ENCODE peak calls at places on chromosomes 6 and 20, in four cellular contexts. W is body of pancreas, Z is thoracic aorta, S is uterus. C is an unnamed sample. For H3K4me1 and H3K9me3, the result is how much of the 10 kb centered on the place peaks cover.

GRCh38 chr20:9617940-9618339 is 103.5 kb downstream of the LAMP5 start:
- DNase-seq in Z (no peak), S (no peak), W (peak), C (peak)

GRCh38 chr6:106612956-106613516 is 16.3 kb downstream of the RTN4IP1 start:
- DNase-seq in W (no peak), S (no peak), Z (no peak), C (no peak)

GRCh38 chr20:48725589-48725991 is 102.2 kb downstream of the PREX1 start:
- DNase-seq in Z (no peak), W (no peak), S (no peak), C (peak)

GRCh38 chr20:51366155-51366886 is 176.2 kb downstream of the NFATC2 start:
- DNase-seq in S (peak), W (peak), Z (peak), C (peak)

GRCh38 chr6:99013145-99013544 is 65.4 kb upstream of the FBXL4 start:
- DNase-seq in W (no peak), Z (no peak), S (no peak), C (no peak)

GRCh38 chr20:20207291-20207690 is 155.0 kb downstream of the CFAP61 start:
- DNase-seq in S (no peak), Z (no peak), W (no peak), C (no peak)

GRCh38 chr20:47195573-47195972 is 160.9 kb downstream of the ZMYND8 start:
- DNase-seq in S (no peak), W (no peak), Z (no peak), C (no peak)

GRCh38 chr6:147222160-147222838 is 18.1 kb downstream of the STXBP5 start:
- DNase-seq in W (no peak), Z (no peak), S (no peak), C (no peak)

GRCh38 chr6:37985355-37985754 is 165.8 kb downstream of the ZFAND3 start:
- DNase-seq in Z (no peak), S (no peak), W (no peak), C (no peak)

GRCh38 chr20:4375881-4376280 is 345.8 kb upstream of the PRND start:
- DNase-seq in W (no peak), Z (no peak), S (no peak), C (no peak)

GRCh38 chr6:52293067-52293466 is 8.5 kb upstream of the MCM3 start:
- DNase-seq in S (no peak), W (peak), Z (no peak), C (no peak)

GRCh38 chr6:3281669-3282460 is 23.1 kb downstream of the PSMG4 start:
- DNase-seq in S (peak), W (peak), Z (no peak), C (no peak)

GRCh38 chr20:33518071-33518470 is 28.2 kb downstream of the CBFA2T2 start:
- DNase-seq in S (no peak), W (no peak), Z (no peak), C (peak)

GRCh38 chr20:53148764-53149163 is 176.6 kb downstream of the TSHZ2 start:
- DNase-seq in S (no peak), W (no peak), Z (no peak), C (no peak)

GRCh38 chr6:31669676-31670075 is at the start of gene LY6G5B:
- DNase-seq in W (no peak), Z (no peak), S (no peak), C (no peak)

GRCh38 chr6:160028487-160029275 is 59.8 kb downstream of the IGF2R start:
- DNase-seq in S (no peak), Z (no peak), W (no peak), C (no peak)

GRCh38 chr6:52341861-52342260 is 20.1 kb upstream of the PAQR8 start:
- DNase-seq in Z (no peak), S (no peak), W (no peak), C (no peak)

GRCh38 chr6:13914346-13914745 is 10.4 kb upstream of the RNF182 start:
- DNase-seq in Z (no peak), W (no peak), S (no peak), C (no peak)

GRCh38 chr6:31620586-31621319 is at the start of gene PRRC2A:
- DNase-seq in S (no peak), W (peak), Z (peak), C (peak)

GRCh38 chr6:37636112-37636511 is 61.6 kb downstream of the MDGA1 start:
- DNase-seq in S (no peak), W (no peak), Z (no peak), C (no peak)

GRCh38 chr6:21367148-21367547 is 226.4 kb upstream of the SOX4 start:
- DNase-seq in Z (no peak), W (no peak), S (no peak), C (no peak)

DNA sequence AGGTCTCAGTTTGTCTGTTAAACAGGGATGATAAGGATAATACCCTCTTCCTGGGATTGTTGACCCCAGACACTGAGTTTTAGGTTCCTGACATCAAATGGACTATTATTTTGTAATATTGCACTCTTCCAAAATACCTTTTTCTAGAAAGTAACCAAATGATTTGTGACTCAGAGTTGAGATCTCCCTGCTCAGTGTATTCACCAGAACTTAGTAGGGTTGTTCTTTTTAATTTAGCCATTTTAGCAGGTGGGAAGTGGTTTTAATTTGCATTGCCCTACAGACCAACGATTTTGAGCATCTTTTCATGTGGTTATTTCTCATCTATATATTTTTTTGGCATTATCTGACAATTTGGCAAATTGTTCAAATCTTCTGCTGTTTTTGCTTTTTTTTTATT is 75.1 kb downstream of the TMEM242 start:
- DNase-seq in W (no peak), S (no peak), Z (no peak), C (no peak)
- H3K4me1 ChIP-seq in W (under half), S (under half), Z (under half), C (under half)

GRCh38 chr20:59753836-59754235 is 149.5 kb downstream of the PHACTR3 start:
- DNase-seq in W (no peak), S (no peak), Z (no peak), C (no peak)
- TF ChIP-seq CTCF in W (no peak), S (no peak), Z (no peak), C (no peak)

DNA sequence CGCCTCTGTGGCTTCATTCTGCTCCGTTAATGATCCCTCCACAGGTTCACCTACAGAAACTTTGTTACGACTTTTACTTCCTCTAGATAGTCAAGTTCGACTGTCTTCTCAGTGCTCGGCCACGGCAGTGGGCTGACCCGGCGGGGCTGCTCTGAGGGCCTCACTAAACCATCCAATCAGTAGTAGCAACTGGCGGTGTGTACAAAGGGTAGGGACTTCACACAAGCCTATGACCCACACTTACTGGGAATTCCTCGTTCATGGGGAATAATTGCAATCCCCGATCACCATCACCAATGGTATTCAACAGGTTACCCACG is 1959.2 kb upstream of the DEFB115 start:
- DNase-seq in Z (no peak), W (no peak), S (no peak), C (no peak)
- H3K9me3 ChIP-seq in Z (under half), W (under half), S (under half), C (under half)

GRCh38 chr6:45448417-45449389 is 71.0 kb upstream of the SUPT3H start:
- DNase-seq in Z (no peak), S (no peak), W (no peak), C (no peak)
- H3K4me1 ChIP-seq in Z (under half), S (under half), W (under half), C (under half)

DNA sequence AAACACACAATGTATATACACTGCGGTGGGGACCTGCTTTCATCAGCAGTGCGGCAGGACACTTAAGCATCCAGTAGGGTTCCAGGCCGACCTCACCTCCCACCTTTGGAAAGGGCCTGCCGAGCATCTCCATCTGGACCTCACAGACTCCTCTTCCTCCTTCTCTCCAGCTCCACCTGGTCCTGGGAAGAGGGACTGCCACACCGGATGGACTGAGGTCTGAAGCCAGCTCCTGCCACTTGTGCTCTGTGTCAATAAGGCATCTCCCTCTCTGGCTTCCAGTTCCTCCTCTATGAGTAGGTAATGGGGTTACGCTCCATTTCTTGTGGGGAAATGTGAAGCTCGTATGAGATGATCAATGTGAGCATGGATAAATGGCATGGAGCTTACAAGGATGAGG is 19.1 kb upstream of the NNAT start:
- DNase-seq in S (no peak), W (no peak), Z (no peak), C (no peak)
- TF ChIP-seq CTCF in S (no peak), W (no peak), Z (no peak), C (no peak)

GRCh38 chr6:167738386-167738785 is 88.3 kb upstream of the AFDN start:
- DNase-seq in Z (no peak), W (no peak), S (no peak), C (no peak)
- H3K9me3 ChIP-seq in Z (under half), W (under half), S (under half), C (under half)

GRCh38 chr6:34671801-34672656 is 24.5 kb downstream of the ILRUN start:
- DNase-seq in S (no peak), W (no peak), Z (no peak), C (no peak)
- H3K4me1 ChIP-seq in S (under half), W (under half), Z (under half), C (under half)

C was measured in adrenal gland.